ENCODE peak calls at places on chromosome 17, in nine cellular contexts. One of them, this sample, is unnamed.

GRCh38 chr17:41785876-41786226 is 660 bp downstream of the JUP start:
- DNase-seq in fibroblast of lung: no peak
- DNase-seq in PC-9: peak; percentile 84
- DNase-seq in RPMI7951: peak; percentile 24
- DNase-seq in heart right ventricle: peak; percentile 59
- DNase-seq in central memory CD8-positive, alpha-beta T cell: no peak
- DNase-seq in kidney tubule cell: peak; percentile 69
- DNase-seq in HuH-7: no peak
- DNase-seq in activated CD4-positive, CD25-positive, alpha-beta regulatory T cell treated with anti-CD3 and anti-CD28 coated beads, Interleukin-2, amount 50 U/mL, for 16 hours: no peak
- DNase-seq in this sample: no peak

GRCh38 chr17:21210411-21211076 is 3.4 kb downstream of the TMEM11 start:
- DNase-seq in kidney tubule cell: no peak
- DNase-seq in heart right ventricle: no peak
- DNase-seq in fibroblast of lung: no peak
- DNase-seq in PC-9: no peak
- DNase-seq in central memory CD8-positive, alpha-beta T cell: no peak
- DNase-seq in RPMI7951: no peak
- DNase-seq in HuH-7: no peak
- DNase-seq in activated CD4-positive, CD25-positive, alpha-beta regulatory T cell treated with anti-CD3 and anti-CD28 coated beads, Interleukin-2, amount 50 U/mL, for 16 hours: no peak
- DNase-seq in this sample: no peak

GRCh38 chr17:80989586-80989913 is 2.1 kb upstream of the CHMP6 start:
- DNase-seq in PC-9: peak; percentile 47
- DNase-seq in kidney tubule cell: no peak
- DNase-seq in HuH-7: no peak
- DNase-seq in fibroblast of lung: no peak
- DNase-seq in heart right ventricle: no peak
- DNase-seq in activated CD4-positive, CD25-positive, alpha-beta regulatory T cell treated with anti-CD3 and anti-CD28 coated beads, Interleukin-2, amount 50 U/mL, for 16 hours: no peak
- DNase-seq in RPMI7951: no peak
- DNase-seq in central memory CD8-positive, alpha-beta T cell: no peak
- DNase-seq in this sample: no peak

GRCh38 chr17:8063761-8064589 is 23.5 kb downstream of the ALOX12B start:
- DNase-seq in kidney tubule cell: no peak
- DNase-seq in activated CD4-positive, CD25-positive, alpha-beta regulatory T cell treated with anti-CD3 and anti-CD28 coated beads, Interleukin-2, amount 50 U/mL, for 16 hours: no peak
- DNase-seq in PC-9: no peak
- DNase-seq in heart right ventricle: no peak
- DNase-seq in fibroblast of lung: no peak
- DNase-seq in central memory CD8-positive, alpha-beta T cell: no peak
- DNase-seq in HuH-7: no peak
- DNase-seq in RPMI7951: no peak
- DNase-seq in this sample: no peak

GRCh38 chr17:14302421-14303099 is 1.7 kb downstream of the HS3ST3B1 start:
- DNase-seq in PC-9: no peak
- DNase-seq in fibroblast of lung: peak; percentile 86
- DNase-seq in activated CD4-positive, CD25-positive, alpha-beta regulatory T cell treated with anti-CD3 and anti-CD28 coated beads, Interleukin-2, amount 50 U/mL, for 16 hours: peak; percentile 64
- DNase-seq in heart right ventricle: peak; percentile 89
- DNase-seq in HuH-7: peak; percentile 78
- DNase-seq in kidney tubule cell: peak; percentile 77
- DNase-seq in RPMI7951: peak; percentile 75
- DNase-seq in central memory CD8-positive, alpha-beta T cell: peak; percentile 73
- DNase-seq in this sample: peak; percentile 8

GRCh38 chr17:49074851-49075540 is 57.6 kb upstream of the B4GALNT2 start:
- DNase-seq in activated CD4-positive, CD25-positive, alpha-beta regulatory T cell treated with anti-CD3 and anti-CD28 coated beads, Interleukin-2, amount 50 U/mL, for 16 hours: no peak
- DNase-seq in kidney tubule cell: no peak
- DNase-seq in central memory CD8-positive, alpha-beta T cell: no peak
- DNase-seq in RPMI7951: peak; percentile 68
- DNase-seq in PC-9: no peak
- DNase-seq in heart right ventricle: no peak
- DNase-seq in fibroblast of lung: no peak
- DNase-seq in HuH-7: no peak
- DNase-seq in this sample: no peak

GRCh38 chr17:50785942-50786570 is 18.7 kb upstream of the ANKRD40CL start:
- DNase-seq in RPMI7951: no peak
- DNase-seq in HuH-7: no peak
- DNase-seq in central memory CD8-positive, alpha-beta T cell: no peak
- DNase-seq in PC-9: no peak
- DNase-seq in fibroblast of lung: peak; percentile 88
- DNase-seq in activated CD4-positive, CD25-positive, alpha-beta regulatory T cell treated with anti-CD3 and anti-CD28 coated beads, Interleukin-2, amount 50 U/mL, for 16 hours: no peak
- DNase-seq in kidney tubule cell: no peak
- DNase-seq in heart right ventricle: no peak
- DNase-seq in this sample: no peak

GRCh38 chr17:65039349-65039988 is 17.1 kb downstream of the GNA13 start:
- DNase-seq in heart right ventricle: no peak
- DNase-seq in central memory CD8-positive, alpha-beta T cell: peak; percentile 63
- DNase-seq in HuH-7: no peak
- DNase-seq in activated CD4-positive, CD25-positive, alpha-beta regulatory T cell treated with anti-CD3 and anti-CD28 coated beads, Interleukin-2, amount 50 U/mL, for 16 hours: peak; percentile 57
- DNase-seq in fibroblast of lung: no peak
- DNase-seq in RPMI7951: no peak
- DNase-seq in kidney tubule cell: peak; percentile 80
- DNase-seq in PC-9: peak; percentile 87
- DNase-seq in this sample: no peak

This sample was measured in pulmonary artery endothelial cell.